ENCODE peak calls at places on chromosome 13, in ten cellular contexts. One of them, this sample, is unnamed.

GRCh38 chr13:110882972-110883371 is 31.9 kb downstream of the ANKRD10 start:
- DNase-seq in fibroblast of the aortic adventitia: no peak
- DNase-seq in A549: no peak
- DNase-seq in fibroblast of villous mesenchyme: peak
- DNase-seq in thoracic aorta: no peak
- DNase-seq in upper lobe of left lung: no peak
- DNase-seq in mammary epithelial cell: peak
- DNase-seq in astrocyte of the spinal cord: peak
- DNase-seq in vagina: no peak
- DNase-seq in PC-9: no peak
- DNase-seq in this sample: no peak

GRCh38 chr13:108508263-108508662 is 121.1 kb upstream of the MYO16 start:
- DNase-seq in PC-9: no peak
- DNase-seq in upper lobe of left lung: no peak
- DNase-seq in vagina: no peak
- DNase-seq in fibroblast of the aortic adventitia: peak
- DNase-seq in thoracic aorta: no peak
- DNase-seq in mammary epithelial cell: no peak
- DNase-seq in A549: peak
- DNase-seq in fibroblast of villous mesenchyme: peak
- DNase-seq in astrocyte of the spinal cord: peak
- DNase-seq in this sample: no peak

GRCh38 chr13:38686635-38687245 is at the start of gene FREM2:
- DNase-seq in thoracic aorta: no peak
- DNase-seq in fibroblast of the aortic adventitia: no peak
- DNase-seq in A549: peak
- DNase-seq in astrocyte of the spinal cord: peak
- DNase-seq in fibroblast of villous mesenchyme: peak
- DNase-seq in upper lobe of left lung: no peak
- DNase-seq in PC-9: peak
- DNase-seq in vagina: no peak
- DNase-seq in mammary epithelial cell: peak
- DNase-seq in this sample: no peak

GRCh38 chr13:50684366-50684765 is 159.1 kb downstream of the DLEU7 start:
- DNase-seq in fibroblast of the aortic adventitia: no peak
- DNase-seq in vagina: no peak
- DNase-seq in PC-9: no peak
- DNase-seq in mammary epithelial cell: no peak
- DNase-seq in astrocyte of the spinal cord: no peak
- DNase-seq in thoracic aorta: no peak
- DNase-seq in A549: no peak
- DNase-seq in fibroblast of villous mesenchyme: no peak
- DNase-seq in upper lobe of left lung: no peak
- DNase-seq in this sample: no peak

GRCh38 chr13:89923052-89923451 is 1424.4 kb upstream of the MIR17HG start:
- DNase-seq in fibroblast of villous mesenchyme: no peak
- DNase-seq in A549: no peak
- DNase-seq in PC-9: no peak
- DNase-seq in mammary epithelial cell: no peak
- DNase-seq in vagina: no peak
- DNase-seq in fibroblast of the aortic adventitia: no peak
- DNase-seq in thoracic aorta: no peak
- DNase-seq in upper lobe of left lung: no peak
- DNase-seq in astrocyte of the spinal cord: no peak
- DNase-seq in this sample: no peak

GRCh38 chr13:77533875-77534788 is 1.4 kb upstream of the SCEL start:
- DNase-seq in mammary epithelial cell: no peak
- DNase-seq in fibroblast of villous mesenchyme: no peak
- DNase-seq in PC-9: no peak
- DNase-seq in astrocyte of the spinal cord: no peak
- DNase-seq in A549: peak
- DNase-seq in thoracic aorta: no peak
- DNase-seq in vagina: no peak
- DNase-seq in fibroblast of the aortic adventitia: no peak
- DNase-seq in upper lobe of left lung: no peak
- DNase-seq in this sample: no peak

GRCh38 chr13:60514891-60515290 is 117.9 kb downstream of the TDRD3 start:
- DNase-seq in fibroblast of villous mesenchyme: peak
- DNase-seq in A549: no peak
- DNase-seq in PC-9: no peak
- DNase-seq in astrocyte of the spinal cord: no peak
- DNase-seq in thoracic aorta: no peak
- DNase-seq in vagina: no peak
- DNase-seq in upper lobe of left lung: no peak
- DNase-seq in fibroblast of the aortic adventitia: no peak
- DNase-seq in mammary epithelial cell: no peak
- DNase-seq in this sample: no peak

GRCh38 chr13:32016631-32017030 is 14.9 kb upstream of the FRY start:
- DNase-seq in thoracic aorta: no peak
- DNase-seq in upper lobe of left lung: no peak
- DNase-seq in PC-9: no peak
- DNase-seq in mammary epithelial cell: no peak
- DNase-seq in astrocyte of the spinal cord: no peak
- DNase-seq in vagina: no peak
- DNase-seq in fibroblast of the aortic adventitia: no peak
- DNase-seq in fibroblast of villous mesenchyme: peak
- DNase-seq in A549: no peak
- DNase-seq in this sample: no peak

GRCh38 chr13:95137096-95137495 is 164.2 kb downstream of the ABCC4 start:
- DNase-seq in fibroblast of the aortic adventitia: no peak
- DNase-seq in mammary epithelial cell: no peak
- DNase-seq in astrocyte of the spinal cord: peak
- DNase-seq in PC-9: no peak
- DNase-seq in thoracic aorta: no peak
- DNase-seq in A549: no peak
- DNase-seq in vagina: no peak
- DNase-seq in upper lobe of left lung: no peak
- DNase-seq in fibroblast of villous mesenchyme: no peak
- DNase-seq in this sample: no peak

GRCh38 chr13:111241006-111241755 is 79.3 kb upstream of the TEX29 start:
- DNase-seq in vagina: no peak
- DNase-seq in fibroblast of villous mesenchyme: no peak
- DNase-seq in mammary epithelial cell: no peak
- DNase-seq in fibroblast of the aortic adventitia: no peak
- DNase-seq in A549: no peak
- DNase-seq in PC-9: no peak
- DNase-seq in thoracic aorta: no peak
- DNase-seq in astrocyte of the spinal cord: no peak
- DNase-seq in upper lobe of left lung: peak
- DNase-seq in this sample: no peak

GRCh38 chr13:48493076-48493765 is 39.7 kb downstream of the RCBTB2 start:
- DNase-seq in fibroblast of the aortic adventitia: no peak
- DNase-seq in astrocyte of the spinal cord: no peak
- DNase-seq in A549: no peak
- DNase-seq in thoracic aorta: no peak
- DNase-seq in fibroblast of villous mesenchyme: no peak
- DNase-seq in vagina: no peak
- DNase-seq in PC-9: no peak
- DNase-seq in upper lobe of left lung: no peak
- DNase-seq in mammary epithelial cell: peak
- DNase-seq in this sample: no peak

GRCh38 chr13:80584785-80585184 is 243.9 kb upstream of the SPRY2 start:
- DNase-seq in mammary epithelial cell: no peak
- DNase-seq in PC-9: no peak
- DNase-seq in fibroblast of the aortic adventitia: no peak
- DNase-seq in A549: no peak
- DNase-seq in fibroblast of villous mesenchyme: no peak
- DNase-seq in thoracic aorta: no peak
- DNase-seq in upper lobe of left lung: no peak
- DNase-seq in vagina: no peak
- DNase-seq in astrocyte of the spinal cord: no peak
- DNase-seq in this sample: no peak

GRCh38 chr13:38582133-38582532 is 104.7 kb upstream of the FREM2 start:
- DNase-seq in upper lobe of left lung: no peak
- DNase-seq in fibroblast of villous mesenchyme: peak
- DNase-seq in A549: peak
- DNase-seq in astrocyte of the spinal cord: peak
- DNase-seq in PC-9: peak
- DNase-seq in fibroblast of the aortic adventitia: peak
- DNase-seq in thoracic aorta: no peak
- DNase-seq in vagina: no peak
- DNase-seq in mammary epithelial cell: peak
- DNase-seq in this sample: no peak

GRCh38 chr13:76884167-76884566 is 2.0 kb downstream of the KCTD12 start:
- DNase-seq in vagina: no peak
- DNase-seq in PC-9: no peak
- DNase-seq in fibroblast of the aortic adventitia: peak
- DNase-seq in upper lobe of left lung: no peak
- DNase-seq in A549: no peak
- DNase-seq in thoracic aorta: no peak
- DNase-seq in astrocyte of the spinal cord: peak
- DNase-seq in mammary epithelial cell: peak
- DNase-seq in fibroblast of villous mesenchyme: peak
- DNase-seq in this sample: no peak

DNA sequence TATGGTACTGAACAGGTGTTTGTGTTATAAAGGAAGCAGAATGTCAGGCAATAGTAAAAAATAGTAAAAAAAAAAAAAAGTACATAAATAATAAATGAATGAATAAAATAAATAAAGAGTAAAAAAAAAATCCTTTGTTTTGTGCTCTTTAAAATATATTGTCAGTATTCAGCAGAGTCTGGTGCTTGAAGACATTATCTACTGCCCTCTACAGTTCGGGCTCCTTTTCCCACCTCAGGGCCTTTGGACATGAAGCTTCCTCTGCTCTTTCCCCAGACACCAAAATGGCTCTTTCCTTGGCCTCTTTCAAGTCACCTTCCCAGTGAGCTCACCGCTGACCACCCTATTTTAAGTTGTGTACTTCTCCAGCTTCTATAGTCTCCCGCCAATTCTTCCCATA is 137.5 kb downstream of the TNFRSF19 start:
- DNase-seq in upper lobe of left lung: no peak
- DNase-seq in fibroblast of villous mesenchyme: peak
- DNase-seq in fibroblast of the aortic adventitia: peak
- DNase-seq in mammary epithelial cell: no peak
- DNase-seq in A549: peak
- DNase-seq in thoracic aorta: no peak
- DNase-seq in vagina: no peak
- DNase-seq in astrocyte of the spinal cord: peak
- DNase-seq in PC-9: no peak
- DNase-seq in this sample: no peak
- TF ChIP-seq CTCF in upper lobe of left lung: no peak
- TF ChIP-seq CTCF in fibroblast of villous mesenchyme: peak
- TF ChIP-seq CTCF in fibroblast of the aortic adventitia: peak
- TF ChIP-seq CTCF in mammary epithelial cell: peak
- TF ChIP-seq CTCF in A549: peak
- TF ChIP-seq CTCF in thoracic aorta: no peak
- TF ChIP-seq CTCF in vagina: no peak
- TF ChIP-seq CTCF in astrocyte of the spinal cord: peak
- TF ChIP-seq CTCF in PC-9: peak
- TF ChIP-seq CTCF in this sample: no peak

GRCh38 chr13:70960841-70961443 is 852.7 kb upstream of the KLHL1 start:
- DNase-seq in mammary epithelial cell: peak
- DNase-seq in fibroblast of the aortic adventitia: peak
- DNase-seq in astrocyte of the spinal cord: peak
- DNase-seq in vagina: no peak
- DNase-seq in fibroblast of villous mesenchyme: peak
- DNase-seq in A549: peak
- DNase-seq in upper lobe of left lung: no peak
- DNase-seq in PC-9: no peak
- DNase-seq in thoracic aorta: no peak
- DNase-seq in this sample: no peak

GRCh38 chr13:70964124-70964523 is 855.9 kb upstream of the KLHL1 start:
- DNase-seq in A549: peak
- DNase-seq in astrocyte of the spinal cord: no peak
- DNase-seq in vagina: no peak
- DNase-seq in mammary epithelial cell: no peak
- DNase-seq in fibroblast of the aortic adventitia: no peak
- DNase-seq in thoracic aorta: no peak
- DNase-seq in fibroblast of villous mesenchyme: no peak
- DNase-seq in upper lobe of left lung: no peak
- DNase-seq in PC-9: no peak
- DNase-seq in this sample: no peak

GRCh38 chr13:70959376-70959775 is 851.1 kb upstream of the KLHL1 start:
- DNase-seq in vagina: no peak
- DNase-seq in A549: no peak
- DNase-seq in thoracic aorta: no peak
- DNase-seq in mammary epithelial cell: no peak
- DNase-seq in upper lobe of left lung: no peak
- DNase-seq in astrocyte of the spinal cord: no peak
- DNase-seq in fibroblast of the aortic adventitia: no peak
- DNase-seq in PC-9: no peak
- DNase-seq in fibroblast of villous mesenchyme: no peak
- DNase-seq in this sample: no peak
- H3K4me3 ChIP-seq in vagina: no peak
- H3K4me3 ChIP-seq in A549: no peak
- H3K4me3 ChIP-seq in thoracic aorta: no peak
- H3K4me3 ChIP-seq in mammary epithelial cell: no peak
- H3K4me3 ChIP-seq in upper lobe of left lung: no peak
- H3K4me3 ChIP-seq in astrocyte of the spinal cord: no peak
- H3K4me3 ChIP-seq in fibroblast of the aortic adventitia: no peak
- H3K4me3 ChIP-seq in PC-9: no peak
- H3K4me3 ChIP-seq in fibroblast of villous mesenchyme: no peak
- H3K4me3 ChIP-seq in this sample: no peak

DNA sequence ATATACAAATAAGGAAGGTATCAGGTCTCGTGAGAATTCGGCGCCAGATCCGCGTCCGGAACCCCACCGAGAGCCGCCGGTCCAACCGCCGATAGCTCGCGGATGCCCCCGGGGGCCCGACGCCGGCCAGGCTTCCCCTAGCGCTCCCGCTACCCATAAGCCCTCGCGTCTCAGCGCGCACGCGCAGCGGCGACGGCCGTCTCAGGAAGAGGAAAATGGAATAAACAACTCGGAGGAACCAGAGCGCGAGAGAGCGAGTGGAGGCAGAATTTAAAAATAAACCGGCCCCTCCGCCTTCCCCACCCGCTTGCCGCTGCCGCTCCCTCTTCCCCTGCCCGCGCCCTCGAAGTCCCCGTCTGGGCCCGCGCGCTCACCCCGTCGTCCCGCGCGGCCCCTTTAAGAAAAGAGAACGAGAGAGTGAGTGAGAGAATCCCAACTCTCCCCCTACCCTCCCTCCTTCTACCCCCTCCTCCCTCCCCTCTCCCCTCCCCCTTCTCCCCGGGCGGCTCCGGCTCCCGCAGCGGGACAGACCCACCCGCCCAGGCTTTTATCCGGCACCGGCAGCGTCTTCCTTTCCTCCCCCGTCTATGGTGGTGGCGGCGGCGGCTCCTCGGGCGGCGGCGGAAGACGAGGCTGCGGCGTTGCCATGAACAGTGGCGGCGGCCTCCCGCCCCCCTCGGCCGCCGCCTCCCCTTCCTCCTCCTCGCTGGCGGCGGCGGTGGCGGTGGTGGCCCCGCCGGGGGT is at the start of gene PAN3:
- DNase-seq in fibroblast of villous mesenchyme: peak
- DNase-seq in vagina: no peak
- DNase-seq in fibroblast of the aortic adventitia: peak
- DNase-seq in PC-9: peak
- DNase-seq in thoracic aorta: peak
- DNase-seq in upper lobe of left lung: peak
- DNase-seq in mammary epithelial cell: peak
- DNase-seq in A549: peak
- DNase-seq in astrocyte of the spinal cord: peak
- DNase-seq in this sample: peak
- TF ChIP-seq CTCF in fibroblast of villous mesenchyme: peak
- TF ChIP-seq CTCF in vagina: no peak
- TF ChIP-seq CTCF in fibroblast of the aortic adventitia: no peak
- TF ChIP-seq CTCF in PC-9: no peak
- TF ChIP-seq CTCF in thoracic aorta: no peak
- TF ChIP-seq CTCF in upper lobe of left lung: no peak
- TF ChIP-seq CTCF in mammary epithelial cell: no peak
- TF ChIP-seq CTCF in A549: no peak
- TF ChIP-seq CTCF in astrocyte of the spinal cord: no peak
- TF ChIP-seq CTCF in this sample: peak

GRCh38 chr13:65746522-65746921 is 1483.6 kb downstream of the PCDH9 start:
- DNase-seq in PC-9: no peak
- DNase-seq in fibroblast of the aortic adventitia: no peak
- DNase-seq in A549: no peak
- DNase-seq in vagina: no peak
- DNase-seq in mammary epithelial cell: no peak
- DNase-seq in fibroblast of villous mesenchyme: no peak
- DNase-seq in astrocyte of the spinal cord: no peak
- DNase-seq in upper lobe of left lung: no peak
- DNase-seq in thoracic aorta: no peak
- DNase-seq in this sample: no peak
- H3K4me3 ChIP-seq in PC-9: no peak
- H3K4me3 ChIP-seq in fibroblast of the aortic adventitia: no peak
- H3K4me3 ChIP-seq in A549: no peak
- H3K4me3 ChIP-seq in vagina: no peak
- H3K4me3 ChIP-seq in mammary epithelial cell: no peak
- H3K4me3 ChIP-seq in fibroblast of villous mesenchyme: no peak
- H3K4me3 ChIP-seq in astrocyte of the spinal cord: no peak
- H3K4me3 ChIP-seq in upper lobe of left lung: no peak
- H3K4me3 ChIP-seq in thoracic aorta: no peak
- H3K4me3 ChIP-seq in this sample: no peak

This sample was measured in AG04449.